ENCODE peak calls at places on chromosomes 6 and 20, in seven cellular contexts. O is colonic mucosa; G is IMR-90; M is heart right ventricle; Q is HCT116; Z is CD4-positive, alpha-beta memory T cell; A is naive thymus-derived CD4-positive, alpha-beta T cell. C is an unnamed sample. For H3K36me3 and H3K4me1, the result is how much of the 10 kb centered on the place peaks cover.

GRCh38 chr6:91437295-91437694 is 850.4 kb upstream of the MAP3K7 start:
- DNase-seq in Z (no peak), G (no peak), Q (no peak), A (no peak), O (no peak), M (no peak), C (no peak)

GRCh38 chr6:79631800-79632172 is 657 bp downstream of the SH3BGRL2 start:
- DNase-seq in O (no peak), M (no peak), A (no peak), Z (no peak), Q (no peak), G (no peak), C (no peak)

GRCh38 chr6:90198758-90199425 is 97.8 kb downstream of the BACH2 start:
- DNase-seq in O (no peak), G (no peak), M (no peak), A (no peak), Z (no peak), Q (no peak), C (no peak)

GRCh38 chr20:7248392-7248992 is 481.0 kb downstream of the BMP2 start:
- DNase-seq in O (no peak), G (no peak), M (no peak), A (no peak), Z (no peak), Q (no peak), C (no peak)

GRCh38 chr6:150711584-150712501 is 112.2 kb downstream of the PLEKHG1 start:
- DNase-seq in O (peak), Q (no peak), M (peak), G (no peak), A (no peak), Z (no peak), C (no peak)

GRCh38 chr6:168213121-168213524 is 106.5 kb downstream of the DACT2 start:
- DNase-seq in O (no peak), A (no peak), M (no peak), G (no peak), Z (no peak), Q (no peak), C (no peak)

GRCh38 chr6:77416839-77417238 is 46.5 kb downstream of the HTR1B start:
- DNase-seq in Q (no peak), G (no peak), A (no peak), O (no peak), Z (no peak), M (no peak), C (no peak)

GRCh38 chr20:11271319-11271718 is 597.5 kb upstream of the JAG1 start:
- DNase-seq in Q (no peak), A (no peak), O (no peak), G (no peak), Z (no peak), M (no peak), C (no peak)

GRCh38 chr6:41284726-41285125 is 1.8 kb downstream of the TREM1 start:
- DNase-seq in A (no peak), Z (no peak), M (no peak), O (no peak), Q (no peak), G (peak), C (peak)

GRCh38 chr6:106309766-106310373 is 15.7 kb downstream of the ATG5 start:
- DNase-seq in M (no peak), O (no peak), Z (no peak), A (no peak), Q (peak), G (peak), C (no peak)

GRCh38 chr6:56540232-56540631 is 102.5 kb downstream of the DST start:
- DNase-seq in G (no peak), Z (no peak), O (no peak), Q (no peak), A (no peak), M (no peak), C (no peak)

GRCh38 chr6:16511723-16512584 is 249.3 kb downstream of the ATXN1 start:
- DNase-seq in A (peak), G (no peak), Z (peak), Q (peak), O (no peak), M (no peak), C (no peak)

GRCh38 chr6:167157867-167158266 is at the start of gene GPR31:
- DNase-seq in Z (no peak), M (no peak), G (no peak), O (no peak), Q (no peak), A (no peak), C (no peak)

GRCh38 chr20:63873477-63873971 is 8.5 kb downstream of the TPD52L2 start:
- DNase-seq in Z (peak), O (no peak), A (no peak), M (no peak), G (peak), Q (no peak), C (peak)

GRCh38 chr20:47535088-47535487 is 33.4 kb downstream of the NCOA3 start:
- DNase-seq in Z (no peak), Q (no peak), G (no peak), O (no peak), A (no peak), M (no peak), C (no peak)

GRCh38 chr6:89297695-89298351 is 17.3 kb downstream of the GABRR2 start:
- DNase-seq in Q (peak), G (peak), M (no peak), Z (peak), O (no peak), A (no peak), C (no peak)

GRCh38 chr20:55174172-55174571 is 698.8 kb downstream of the DOK5 start:
- DNase-seq in A (no peak), Q (no peak), M (no peak), O (no peak), G (no peak), Z (no peak), C (no peak)

GRCh38 chr20:1503564-1504227 is 12.5 kb upstream of the SIRPB2 start:
- DNase-seq in Z (peak), A (peak), O (peak), G (peak), M (peak), Q (peak), C (peak)

DNA sequence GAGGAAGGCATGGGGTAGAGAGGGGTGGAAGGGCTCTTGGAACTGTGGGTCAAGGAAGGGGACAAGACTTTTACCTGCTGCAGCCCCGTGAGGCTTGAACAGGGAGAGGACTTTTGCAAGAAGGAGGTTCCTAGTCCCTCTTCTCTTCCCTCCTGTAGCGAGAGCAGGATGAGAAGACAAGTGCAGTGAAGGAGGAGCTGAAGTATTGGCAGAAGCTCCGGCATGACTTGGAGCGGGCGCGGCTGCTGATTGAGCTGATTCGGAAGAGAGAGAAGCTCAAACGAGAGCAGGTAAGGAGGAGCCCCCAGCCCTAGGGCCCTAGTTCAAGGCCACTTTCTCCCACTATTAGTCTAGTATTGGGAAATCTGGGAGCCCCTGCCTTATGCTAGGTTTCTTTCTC is 10.6 kb downstream of the BRPF3 start:
- DNase-seq in Z (no peak), G (no peak), O (no peak), Q (no peak), M (no peak), A (no peak), C (no peak)
- H3K36me3 ChIP-seq in Z (half or more), G (half or more), O (under half), Q (under half), M (under half), A (half or more), C (half or more)

GRCh38 chr20:3160418-3160817 is 753 bp upstream of the FASTKD5 start:
- DNase-seq in G (no peak), Z (no peak), A (no peak), O (no peak), M (no peak), Q (no peak), C (no peak)
- H3K4me3 ChIP-seq in G (no peak), Z (peak), A (no peak), O (peak), M (peak), Q (peak), C (peak)

DNA sequence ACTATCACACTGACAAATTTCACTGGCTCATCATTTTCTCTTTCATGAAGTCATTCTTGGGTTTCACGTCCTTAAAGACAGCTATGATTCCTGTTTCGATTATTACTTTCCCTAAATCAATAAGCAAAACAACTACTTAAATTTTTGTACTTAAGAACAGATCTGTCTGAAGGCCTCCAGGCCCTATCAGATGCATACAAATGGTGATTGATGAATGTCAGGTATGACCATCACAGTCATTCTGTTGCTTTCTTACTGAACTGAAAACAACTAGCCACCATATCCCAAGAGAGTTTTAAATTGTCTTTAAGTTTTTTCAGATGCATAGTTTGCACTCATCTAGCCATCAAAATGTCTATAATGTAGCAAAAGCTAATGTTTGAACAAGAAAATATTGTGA is 20.9 kb upstream of the HTR1E start:
- DNase-seq in Q (no peak), Z (no peak), A (no peak), O (no peak), M (no peak), G (no peak), C (no peak)
- H3K4me1 ChIP-seq in Q (under half), Z (under half), A (under half), O (under half), M (under half), G (under half), C (under half)

DNA sequence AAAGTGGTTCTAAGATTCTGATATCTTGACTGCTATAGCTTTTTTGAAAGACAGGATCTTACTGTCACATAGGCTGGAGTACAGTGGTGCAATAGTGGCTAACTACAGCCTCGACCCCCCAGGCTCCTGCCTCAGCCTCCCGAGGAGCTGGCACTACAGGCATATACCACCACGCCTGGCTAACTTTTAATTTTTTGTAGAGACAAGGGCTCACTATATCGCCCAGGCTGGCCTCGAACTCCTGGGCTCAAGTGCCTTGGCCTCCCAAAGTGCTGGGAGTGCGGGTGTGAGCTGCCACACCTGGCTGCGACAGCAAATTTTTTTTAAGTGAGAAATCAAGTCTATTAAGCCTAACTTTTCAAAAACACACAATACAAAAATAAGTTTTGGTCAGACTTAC is 106.6 kb downstream of the NOL4L start:
- DNase-seq in G (no peak), Z (no peak), A (no peak), Q (no peak), O (no peak), M (no peak), C (no peak)
- H3K36me3 ChIP-seq in G (under half), Z (under half), A (under half), Q (under half), O (under half), M (under half), C (under half)

GRCh38 chr6:144307880-144308279 is 22.7 kb downstream of the UTRN start:
- DNase-seq in Q (no peak), A (no peak), G (no peak), Z (no peak), O (no peak), M (no peak), C (no peak)
- H3K4me3 ChIP-seq in Q (no peak), A (no peak), G (no peak), Z (no peak), O (no peak), M (no peak), C (no peak)

GRCh38 chr6:46899636-46900035 is 22.1 kb downstream of the ADGRF5 start:
- DNase-seq in G (no peak), Q (no peak), M (no peak), Z (no peak), A (no peak), O (no peak), C (no peak)

GRCh38 chr6:46901747-46902362 is 19.9 kb downstream of the ADGRF5 start:
- DNase-seq in G (no peak), M (no peak), A (no peak), Z (no peak), Q (no peak), O (no peak), C (no peak)

GRCh38 chr6:46903175-46903574 is 18.6 kb downstream of the ADGRF5 start:
- DNase-seq in G (no peak), O (no peak), Z (no peak), Q (no peak), A (no peak), M (peak), C (no peak)

GRCh38 chr6:46898011-46898410 is 23.7 kb downstream of the ADGRF5 start:
- DNase-seq in Q (no peak), M (no peak), G (no peak), Z (no peak), A (no peak), O (no peak), C (no peak)

DNA sequence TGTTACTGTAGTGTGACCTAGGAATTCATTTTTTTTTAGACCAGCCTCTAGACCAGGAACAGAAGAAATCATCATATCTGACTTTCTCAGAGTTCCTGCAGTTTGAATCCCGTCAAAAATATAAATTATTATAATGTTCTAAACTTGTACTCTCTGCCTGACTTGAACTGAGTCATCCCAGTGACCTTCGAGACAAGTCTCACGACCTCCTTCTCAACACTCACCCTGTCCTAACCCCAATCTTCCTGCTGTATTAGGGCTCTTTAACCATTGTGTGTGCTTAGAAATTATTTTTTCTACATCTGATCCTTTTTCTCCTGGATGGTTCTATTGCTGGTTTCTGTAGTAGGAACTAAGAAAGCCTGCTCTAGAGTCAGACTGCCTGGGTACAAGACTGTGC is 21.5 kb downstream of the ADGRF5 start:
- DNase-seq in A (no peak), M (no peak), Q (no peak), G (no peak), Z (no peak), O (no peak), C (no peak)
- H3K4me1 ChIP-seq in A (under half), M (half or more), Q (under half), G (under half), Z (under half), O (under half), C (half or more)

DNA sequence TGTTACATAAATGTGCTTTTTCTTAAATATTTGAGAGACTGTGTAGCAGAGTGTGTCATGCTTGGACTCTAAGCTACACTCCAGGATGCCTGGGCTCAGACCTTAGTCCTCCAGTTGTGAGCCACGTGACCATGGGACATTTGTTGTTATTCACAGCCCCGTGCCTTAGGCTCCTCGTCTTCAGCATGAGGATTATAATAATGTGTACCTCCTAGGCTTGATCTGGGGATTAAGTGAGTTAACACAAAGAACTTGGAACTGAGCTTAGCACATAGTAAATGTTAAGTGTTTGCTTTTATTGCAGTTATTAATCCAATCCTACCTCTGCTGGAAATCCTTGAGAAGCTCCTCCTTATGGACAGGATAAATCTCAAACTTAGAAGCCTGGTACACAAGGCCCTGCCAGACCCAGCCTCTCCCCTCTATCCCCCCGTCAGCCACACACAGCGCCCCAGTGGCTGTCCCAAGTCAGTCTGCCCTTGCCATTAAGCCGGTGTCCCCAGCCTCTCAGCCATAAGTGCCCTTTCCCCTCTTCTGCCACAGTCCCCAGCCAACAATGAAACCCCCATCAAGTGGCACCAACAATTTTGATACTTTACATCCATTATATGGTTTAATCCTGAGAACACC is 177.5 kb downstream of the TMEM242 start:
- DNase-seq in A (no peak), Q (no peak), M (no peak), O (no peak), Z (no peak), G (peak), C (no peak)
- H3K36me3 ChIP-seq in A (under half), Q (under half), M (under half), O (under half), Z (under half), G (under half), C (under half)

GRCh38 chr6:146027586-146028249 is 1.1 kb upstream of the GRM1 start:
- DNase-seq in G (no peak), M (no peak), Q (no peak), O (no peak), A (no peak), Z (no peak), C (no peak)
- H3K4me3 ChIP-seq in G (no peak), M (no peak), Q (no peak), O (no peak), A (no peak), Z (no peak), C (no peak)

GRCh38 chr20:44461803-44462174 is 13.9 kb upstream of the TTPAL start:
- DNase-seq in Q (no peak), O (no peak), A (no peak), G (no peak), M (no peak), Z (no peak), C (no peak)

GRCh38 chr20:44464514-44464913 is 11.2 kb upstream of the TTPAL start:
- DNase-seq in Z (no peak), O (no peak), G (no peak), M (no peak), Q (no peak), A (no peak), C (no peak)

GRCh38 chr20:44461142-44461802 is 14.4 kb upstream of the TTPAL start:
- DNase-seq in Z (no peak), O (no peak), Q (no peak), G (no peak), M (no peak), A (no peak), C (no peak)

GRCh38 chr20:44465001-44465560 is 10.6 kb upstream of the TTPAL start:
- DNase-seq in Z (no peak), G (no peak), Q (no peak), A (no peak), O (peak), M (no peak), C (no peak)

DNA sequence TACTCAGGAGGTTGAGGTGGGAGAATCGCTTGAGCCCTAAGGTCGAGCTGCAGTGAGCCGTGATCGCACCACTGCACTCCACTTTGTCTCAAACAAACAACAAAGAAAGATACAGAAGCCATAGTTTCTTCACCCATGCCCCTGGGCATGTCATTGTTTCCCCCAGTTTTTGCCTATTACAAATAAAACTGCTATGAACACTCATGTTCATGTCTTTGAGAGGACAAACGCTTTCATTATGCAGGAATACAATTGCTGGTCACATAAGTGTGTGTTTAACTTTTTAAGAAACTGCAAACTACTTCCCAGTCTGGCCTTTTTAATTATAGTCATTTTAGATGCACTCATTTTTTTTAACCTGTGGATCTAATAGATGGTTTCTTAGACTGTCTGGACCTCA is 12.2 kb upstream of the TTPAL start:
- DNase-seq in A (no peak), O (no peak), M (no peak), Q (no peak), G (no peak), Z (no peak), C (no peak)
- H3K4me1 ChIP-seq in A (under half), O (under half), M (under half), Q (under half), G (under half), Z (under half), C (under half)

GRCh38 chr20:62203378-62204030 is 16.6 kb downstream of the HRH3 start:
- DNase-seq in O (no peak), Q (no peak), A (no peak), M (peak), G (no peak), Z (no peak), C (peak)

GRCh38 chr20:62201173-62202082 is 18.6 kb downstream of the MTG2 start:
- DNase-seq in Q (no peak), A (no peak), G (no peak), M (peak), O (no peak), Z (no peak), C (peak)

GRCh38 chr20:62200491-62201172 is 17.8 kb downstream of the MTG2 start:
- DNase-seq in M (peak), Q (no peak), A (no peak), Z (no peak), O (no peak), G (no peak), C (peak)

GRCh38 chr20:62202676-62203377 is 17.3 kb downstream of the HRH3 start:
- DNase-seq in Z (no peak), M (peak), G (no peak), O (no peak), Q (no peak), A (no peak), C (peak)

GRCh38 chr20:62202083-62202395 is 18.0 kb downstream of the HRH3 start:
- DNase-seq in G (peak), A (no peak), O (no peak), Q (no peak), M (peak), Z (no peak), C (peak)
- H3K36me3 ChIP-seq in G (under half), A (half or more), O (under half), Q (under half), M (under half), Z (under half), C (half or more)

C was measured in lower lobe of right lung.